ENCODE peak calls at places on chromosomes 13 and 19, in four cellular contexts. One of them, this sample, is unnamed.
A peak's percentile ranks its signal among the peaks of the same experiment; 100 is the strongest.

GRCh38 chr19:5792224-5792623 is 1.3 kb upstream of the DUS3L start:
- DNase-seq in tibial artery: no peak
- DNase-seq in neural progenitor cell: no peak
- DNase-seq in tibial nerve: no peak
- DNase-seq in this sample: no peak

GRCh38 chr13:77222909-77223308 is 104.0 kb downstream of the MYCBP2 start:
- DNase-seq in tibial artery: no peak
- DNase-seq in neural progenitor cell: no peak
- DNase-seq in tibial nerve: no peak
- DNase-seq in this sample: no peak

GRCh38 chr19:39410620-39411005 is 1.9 kb upstream of the PLEKHG2 start:
- DNase-seq in tibial artery: no peak
- DNase-seq in neural progenitor cell: peak; percentile 24
- DNase-seq in tibial nerve: no peak
- DNase-seq in this sample: peak; percentile 48

GRCh38 chr13:49869514-49869913 is 66.6 kb downstream of the SPRYD7 start:
- DNase-seq in tibial artery: no peak
- DNase-seq in neural progenitor cell: peak; percentile 57
- DNase-seq in tibial nerve: no peak
- DNase-seq in this sample: peak; percentile 52

GRCh38 chr13:25466880-25467279 is 95.1 kb downstream of the ATP8A2 start:
- DNase-seq in tibial artery: no peak
- DNase-seq in neural progenitor cell: no peak
- DNase-seq in tibial nerve: no peak
- DNase-seq in this sample: no peak

GRCh38 chr13:60612593-60612992 is 215.6 kb downstream of the TDRD3 start:
- DNase-seq in tibial artery: no peak
- DNase-seq in neural progenitor cell: peak; percentile 32
- DNase-seq in tibial nerve: no peak
- DNase-seq in this sample: no peak

GRCh38 chr13:24208314-24208713 is 47.8 kb downstream of the SPATA13 start:
- DNase-seq in tibial artery: peak; percentile 47
- DNase-seq in neural progenitor cell: no peak
- DNase-seq in tibial nerve: no peak
- DNase-seq in this sample: peak; percentile 82

GRCh38 chr19:4597975-4598671 is 38.6 kb upstream of the SEMA6B start:
- DNase-seq in tibial artery: no peak
- DNase-seq in neural progenitor cell: peak; percentile 93
- DNase-seq in tibial nerve: no peak
- DNase-seq in this sample: peak; percentile 92

GRCh38 chr13:48576448-48576993 is 43.6 kb upstream of the RCBTB2 start:
- DNase-seq in tibial artery: no peak
- DNase-seq in neural progenitor cell: no peak
- DNase-seq in tibial nerve: no peak
- DNase-seq in this sample: no peak

GRCh38 chr13:101433895-101434294 is 17.6 kb upstream of the NALCN start:
- DNase-seq in tibial artery: no peak
- DNase-seq in neural progenitor cell: no peak
- DNase-seq in tibial nerve: no peak
- DNase-seq in this sample: no peak

GRCh38 chr13:48188640-48189039 is 44.4 kb upstream of the ITM2B start:
- DNase-seq in tibial artery: no peak
- DNase-seq in neural progenitor cell: no peak
- DNase-seq in tibial nerve: no peak
- DNase-seq in this sample: no peak

GRCh38 chr13:106156468-106156867 is 379.0 kb downstream of the EFNB2 start:
- DNase-seq in tibial artery: no peak
- DNase-seq in neural progenitor cell: no peak
- DNase-seq in tibial nerve: no peak
- DNase-seq in this sample: no peak

GRCh38 chr13:22235950-22236290 is 565.0 kb downstream of the FGF9 start:
- DNase-seq in tibial artery: no peak
- DNase-seq in neural progenitor cell: peak; percentile 58
- DNase-seq in tibial nerve: no peak
- DNase-seq in this sample: no peak

GRCh38 chr13:24764276-24764630 is 284 bp downstream of the RNF17 start:
- DNase-seq in tibial artery: no peak
- DNase-seq in neural progenitor cell: no peak
- DNase-seq in tibial nerve: no peak
- DNase-seq in this sample: no peak

GRCh38 chr13:59790626-59791025 is 373.1 kb downstream of the DIAPH3 start:
- DNase-seq in tibial artery: no peak
- DNase-seq in neural progenitor cell: no peak
- DNase-seq in tibial nerve: no peak
- DNase-seq in this sample: no peak

GRCh38 chr19:54062643-54063042 is 1.1 kb downstream of the VSTM1 start:
- DNase-seq in tibial artery: no peak
- DNase-seq in neural progenitor cell: no peak
- DNase-seq in tibial nerve: no peak
- DNase-seq in this sample: no peak

GRCh38 chr13:32330438-32330837 is 15.1 kb downstream of the BRCA2 start:
- DNase-seq in tibial artery: no peak
- DNase-seq in neural progenitor cell: no peak
- DNase-seq in tibial nerve: no peak
- DNase-seq in this sample: peak; percentile 86

GRCh38 chr19:16342002-16342715 is 17.5 kb downstream of the KLF2 start:
- DNase-seq in tibial artery: peak; percentile 58
- DNase-seq in neural progenitor cell: no peak
- DNase-seq in tibial nerve: no peak
- DNase-seq in this sample: peak; percentile 36

GRCh38 chr19:17762505-17763229 is 11.4 kb downstream of the FCHO1 start:
- DNase-seq in tibial artery: no peak
- DNase-seq in neural progenitor cell: peak; percentile 94
- DNase-seq in tibial nerve: no peak
- DNase-seq in this sample: peak; percentile 78

GRCh38 chr19:39265321-39265916 is 2.8 kb upstream of the IFNL2 start:
- DNase-seq in tibial artery: no peak
- DNase-seq in neural progenitor cell: peak; percentile 36
- DNase-seq in tibial nerve: no peak
- DNase-seq in this sample: no peak

GRCh38 chr19:39413269-39413902 is 917 bp downstream of the PLEKHG2 start:
- DNase-seq in tibial artery: peak; percentile 69
- DNase-seq in neural progenitor cell: peak; percentile 87
- DNase-seq in tibial nerve: no peak
- DNase-seq in this sample: peak; percentile 80

GRCh38 chr19:11982526-11982925 is 17.7 kb downstream of the ZNF763 start:
- DNase-seq in tibial artery: no peak
- DNase-seq in neural progenitor cell: no peak
- DNase-seq in tibial nerve: no peak
- DNase-seq in this sample: no peak

GRCh38 chr19:4851551-4852290 is 15.7 kb downstream of the PLIN3 start:
- DNase-seq in tibial artery: peak; percentile 65
- DNase-seq in neural progenitor cell: peak; percentile 71
- DNase-seq in tibial nerve: peak; percentile 65
- DNase-seq in this sample: peak; percentile 65

GRCh38 chr19:43784981-43785808 is 4.4 kb upstream of the KCNN4 start:
- DNase-seq in tibial artery: no peak
- DNase-seq in neural progenitor cell: peak; percentile 86
- DNase-seq in tibial nerve: no peak
- DNase-seq in this sample: peak; percentile 72

GRCh38 chr13:108427355-108427754 is 157.8 kb downstream of the TNFSF13B start:
- DNase-seq in tibial artery: no peak
- DNase-seq in neural progenitor cell: no peak
- DNase-seq in tibial nerve: no peak
- DNase-seq in this sample: no peak

GRCh38 chr19:38389101-38389925 is 816 bp downstream of the SPRED3 start:
- DNase-seq in tibial artery: no peak
- DNase-seq in neural progenitor cell: peak; percentile 72
- DNase-seq in tibial nerve: no peak
- DNase-seq in this sample: peak; percentile 41

GRCh38 chr13:40993119-40993518 is 26.0 kb downstream of the ELF1 start:
- DNase-seq in tibial artery: no peak
- DNase-seq in neural progenitor cell: peak; percentile 15
- DNase-seq in tibial nerve: no peak
- DNase-seq in this sample: no peak

GRCh38 chr13:76383671-76384461 is 502.3 kb downstream of the KCTD12 start:
- DNase-seq in tibial artery: no peak
- DNase-seq in neural progenitor cell: no peak
- DNase-seq in tibial nerve: no peak
- DNase-seq in this sample: peak; percentile 90

GRCh38 chr19:38617283-38617763 is 430 bp downstream of the MAP4K1 start:
- DNase-seq in tibial artery: no peak
- DNase-seq in neural progenitor cell: no peak
- DNase-seq in tibial nerve: no peak
- DNase-seq in this sample: no peak

GRCh38 chr19:38045554-38046253 is 138.7 kb downstream of the SIPA1L3 start:
- DNase-seq in tibial artery: no peak
- DNase-seq in neural progenitor cell: no peak
- DNase-seq in tibial nerve: no peak
- DNase-seq in this sample: no peak

GRCh38 chr13:39051157-39051556 is 12.9 kb downstream of the NHLRC3 start:
- DNase-seq in tibial artery: no peak
- DNase-seq in neural progenitor cell: peak; percentile 65
- DNase-seq in tibial nerve: no peak
- DNase-seq in this sample: peak; percentile 64

GRCh38 chr13:109880371-109881346 is 94.3 kb upstream of the IRS2 start:
- DNase-seq in tibial artery: no peak
- DNase-seq in neural progenitor cell: no peak
- DNase-seq in tibial nerve: no peak
- DNase-seq in this sample: no peak

GRCh38 chr13:82076421-82076820 is 1735.5 kb upstream of the SPRY2 start:
- DNase-seq in tibial artery: no peak
- DNase-seq in neural progenitor cell: no peak
- DNase-seq in tibial nerve: no peak
- DNase-seq in this sample: no peak

GRCh38 chr13:97753942-97754670 is 199.4 kb upstream of the IPO5 start:
- DNase-seq in tibial artery: no peak
- DNase-seq in neural progenitor cell: peak; percentile 31
- DNase-seq in tibial nerve: no peak
- DNase-seq in this sample: no peak

GRCh38 chr13:79501538-79502232 is 20.7 kb downstream of the NDFIP2 start:
- DNase-seq in tibial artery: no peak
- DNase-seq in neural progenitor cell: no peak
- DNase-seq in tibial nerve: no peak
- DNase-seq in this sample: no peak

GRCh38 chr19:43620061-43621001 is 902 bp upstream of the ZNF428 start:
- DNase-seq in tibial artery: no peak
- DNase-seq in neural progenitor cell: no peak
- DNase-seq in tibial nerve: no peak
- DNase-seq in this sample: no peak

GRCh38 chr19:53086949-53087348 is 16.3 kb downstream of the ZNF160 start:
- DNase-seq in tibial artery: no peak
- DNase-seq in neural progenitor cell: no peak
- DNase-seq in tibial nerve: no peak
- DNase-seq in this sample: no peak

GRCh38 chr13:71524245-71525002 is 342.6 kb downstream of the DACH1 start:
- DNase-seq in tibial artery: no peak
- DNase-seq in neural progenitor cell: no peak
- DNase-seq in tibial nerve: no peak
- DNase-seq in this sample: no peak

DNA sequence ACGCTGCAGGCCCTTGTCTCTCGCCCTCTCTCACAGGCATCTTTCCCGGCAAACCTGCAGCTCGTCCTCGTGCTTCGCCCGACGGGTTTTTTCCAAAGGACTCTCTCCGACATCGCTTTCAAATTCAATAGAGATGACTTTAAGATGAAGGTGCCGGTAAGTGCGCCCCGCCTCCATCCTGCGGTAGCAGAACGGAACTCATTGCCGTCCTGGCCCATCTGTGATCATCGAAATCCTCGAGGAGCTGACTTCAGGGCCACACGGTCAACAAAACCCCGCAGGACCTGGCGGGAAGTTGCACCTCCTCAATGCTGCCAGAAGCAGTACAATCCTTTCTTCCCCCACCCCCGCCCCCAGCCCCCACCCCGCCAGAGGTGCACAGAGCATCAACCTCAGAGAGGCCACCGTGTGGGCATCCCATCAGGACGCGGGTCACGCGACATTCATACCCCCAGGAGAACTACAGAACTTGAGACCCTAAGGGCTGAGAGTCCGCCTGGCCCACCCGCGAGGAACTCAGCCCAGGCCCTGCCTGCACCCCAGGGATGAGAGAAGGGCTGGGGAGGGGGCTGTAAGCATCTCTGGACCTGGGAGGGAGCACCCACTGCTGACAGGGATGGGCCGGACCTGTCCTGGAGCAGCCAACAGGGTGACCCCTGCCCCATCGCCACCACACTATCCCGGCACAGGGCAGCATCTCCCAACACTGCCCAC is 44.9 kb upstream of the F7 start:
- DNase-seq in tibial artery: no peak
- DNase-seq in neural progenitor cell: no peak
- DNase-seq in tibial nerve: no peak
- DNase-seq in this sample: no peak
- H3K4me1 ChIP-seq in tibial artery: no peaks in the 10 kb centered on the region
- H3K4me1 ChIP-seq in neural progenitor cell: no peaks in the 10 kb centered on the region
- H3K4me1 ChIP-seq in tibial nerve: no peaks in the 10 kb centered on the region
- H3K4me1 ChIP-seq in this sample: no peaks in the 10 kb centered on the region

DNA sequence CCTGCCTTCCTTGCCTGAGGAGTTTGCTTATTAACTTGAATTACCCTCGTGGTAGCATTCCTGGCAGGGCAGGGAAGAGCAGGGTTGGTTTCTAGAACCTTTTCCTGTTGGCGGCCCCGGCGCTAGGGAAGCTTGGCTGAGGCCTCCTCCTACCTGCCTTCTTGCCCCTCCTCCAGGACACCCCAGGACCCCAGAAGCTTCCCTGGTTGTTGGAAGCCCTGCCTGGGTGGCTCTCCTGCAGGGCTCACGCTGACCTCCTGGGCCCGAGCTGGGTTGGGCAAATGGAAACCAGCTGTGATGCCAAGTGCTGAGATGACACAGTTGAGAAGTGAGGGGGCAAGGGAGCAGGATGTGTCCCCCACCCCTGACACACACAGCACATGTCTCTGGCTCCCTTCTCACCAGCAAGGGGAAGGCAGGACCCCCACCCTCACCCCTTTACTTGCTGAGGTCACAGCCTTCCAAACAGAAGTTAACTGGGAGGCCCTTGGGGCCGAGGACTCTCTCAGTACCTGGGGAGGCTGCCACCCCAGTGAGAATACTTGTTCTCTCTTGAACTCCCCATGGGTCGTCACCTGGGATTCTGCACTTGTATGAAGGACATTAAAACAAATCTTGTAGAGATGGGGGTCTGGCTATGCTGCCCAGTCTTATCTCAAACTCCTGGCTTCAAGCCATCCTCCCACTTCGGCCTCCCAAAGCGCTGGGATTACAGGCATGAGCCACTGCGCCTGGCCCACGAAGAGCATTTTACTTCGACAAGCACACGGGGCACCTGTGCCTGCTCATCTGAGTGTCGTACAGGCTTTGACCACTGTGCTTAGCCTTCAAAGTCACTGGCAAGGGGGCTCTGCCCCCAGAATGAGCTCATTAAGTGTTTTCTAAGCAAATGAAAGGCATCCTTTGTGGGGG is 10.5 kb downstream of the CEBPA start:
- DNase-seq in tibial artery: no peak
- DNase-seq in neural progenitor cell: no peak
- DNase-seq in tibial nerve: no peak
- DNase-seq in this sample: no peak
- H3K4me1 ChIP-seq in tibial artery: no peaks in the 10 kb centered on the region
- H3K4me1 ChIP-seq in neural progenitor cell: peaks cover 6% of the 10 kb centered on the region
- H3K4me1 ChIP-seq in tibial nerve: no peaks in the 10 kb centered on the region
- H3K4me1 ChIP-seq in this sample: peaks cover 12% of the 10 kb centered on the region

GRCh38 chr13:44086389-44086788 is 206.7 kb downstream of the LACC1 start:
- DNase-seq in tibial artery: no peak
- DNase-seq in neural progenitor cell: no peak
- DNase-seq in tibial nerve: no peak
- DNase-seq in this sample: no peak
- H3K4me1 ChIP-seq in tibial artery: no peaks in the 10 kb centered on the region
- H3K4me1 ChIP-seq in neural progenitor cell: no peaks in the 10 kb centered on the region
- H3K4me1 ChIP-seq in tibial nerve: no peaks in the 10 kb centered on the region
- H3K4me1 ChIP-seq in this sample: no peaks in the 10 kb centered on the region

GRCh38 chr19:49264258-49264657 is 60.7 kb downstream of the SLC6A16 start:
- DNase-seq in tibial artery: no peak
- DNase-seq in neural progenitor cell: no peak
- DNase-seq in tibial nerve: no peak
- DNase-seq in this sample: no peak
- H3K4me1 ChIP-seq in tibial artery: no peaks in the 10 kb centered on the region
- H3K4me1 ChIP-seq in neural progenitor cell: no peaks in the 10 kb centered on the region
- H3K4me1 ChIP-seq in tibial nerve: no peaks in the 10 kb centered on the region
- H3K4me1 ChIP-seq in this sample: no peaks in the 10 kb centered on the region

This sample was measured in cardiac muscle cell.